ENCODE peak calls at places on chromosomes 2 and 18, in six cellular contexts. One of them, this sample, is unnamed.

GRCh38 chr2:236553522-236553921 is 16.1 kb upstream of the ACKR3 start:
- DNase-seq in stomach: no peak
- DNase-seq in NCI-H2081: no peak
- DNase-seq in AG09309: no peak
- DNase-seq in neural progenitor cell: no peak
- DNase-seq in SHP77: no peak
- DNase-seq in this sample: no peak

GRCh38 chr2:8892149-8892548 is 54.7 kb upstream of the KIDINS220 start:
- DNase-seq in stomach: no peak
- DNase-seq in NCI-H2081: no peak
- DNase-seq in AG09309: no peak
- DNase-seq in neural progenitor cell: no peak
- DNase-seq in SHP77: no peak
- DNase-seq in this sample: no peak

GRCh38 chr2:134218414-134218813 is 35.5 kb upstream of the MGAT5 start:
- DNase-seq in stomach: no peak
- DNase-seq in NCI-H2081: no peak
- DNase-seq in AG09309: no peak
- DNase-seq in neural progenitor cell: no peak
- DNase-seq in SHP77: no peak
- DNase-seq in this sample: no peak

GRCh38 chr2:27038631-27039339 is 6.0 kb downstream of the TMEM214 start:
- DNase-seq in stomach: no peak
- DNase-seq in NCI-H2081: no peak
- DNase-seq in AG09309: no peak
- DNase-seq in neural progenitor cell: no peak
- DNase-seq in SHP77: no peak
- DNase-seq in this sample: no peak

GRCh38 chr2:96191937-96192670 is 16.5 kb downstream of the STARD7 start:
- DNase-seq in stomach: no peak
- DNase-seq in NCI-H2081: no peak
- DNase-seq in AG09309: no peak
- DNase-seq in neural progenitor cell: no peak
- DNase-seq in SHP77: no peak
- DNase-seq in this sample: no peak

GRCh38 chr2:9538000-9538507 is 17.6 kb downstream of the ADAM17 start:
- DNase-seq in stomach: no peak
- DNase-seq in NCI-H2081: no peak
- DNase-seq in AG09309: peak; percentile 91
- DNase-seq in neural progenitor cell: no peak
- DNase-seq in SHP77: no peak
- DNase-seq in this sample: no peak

GRCh38 chr18:11980148-11980554 is 1.2 kb upstream of the IMPA2 start:
- DNase-seq in stomach: no peak
- DNase-seq in NCI-H2081: no peak
- DNase-seq in AG09309: no peak
- DNase-seq in neural progenitor cell: no peak
- DNase-seq in SHP77: no peak
- DNase-seq in this sample: no peak

GRCh38 chr2:237059155-237059875 is 26.4 kb upstream of the COPS8 start:
- DNase-seq in stomach: no peak
- DNase-seq in NCI-H2081: no peak
- DNase-seq in AG09309: no peak
- DNase-seq in neural progenitor cell: no peak
- DNase-seq in SHP77: no peak
- DNase-seq in this sample: no peak

GRCh38 chr2:120060088-120060623 is 47.3 kb downstream of the EPB41L5 start:
- DNase-seq in stomach: no peak
- DNase-seq in NCI-H2081: no peak
- DNase-seq in AG09309: no peak
- DNase-seq in neural progenitor cell: no peak
- DNase-seq in SHP77: no peak
- DNase-seq in this sample: no peak

GRCh38 chr2:17962874-17963273 is 84.4 kb downstream of the KCNS3 start:
- DNase-seq in stomach: no peak
- DNase-seq in NCI-H2081: no peak
- DNase-seq in AG09309: no peak
- DNase-seq in neural progenitor cell: peak; percentile 35
- DNase-seq in SHP77: no peak
- DNase-seq in this sample: no peak

This sample was measured in lung.